ENCODE peak calls at places on chromosomes 5 and 9, in six cellular contexts. Z, Y, C, A, M and W are unnamed samples.

GRCh38 chr5:138874771-138875628 is at the start of gene LRRTM2:
- DNase-seq in Z (no peak), Y (no peak), C (peak), A (no peak), M (peak), W (peak)

GRCh38 chr9:107260437-107261081 is 22.5 kb upstream of the RAD23B start:
- DNase-seq in Z (no peak), Y (no peak), C (no peak), A (no peak), M (no peak), W (no peak)

GRCh38 chr9:20551236-20551635 is 71.1 kb downstream of the MLLT3 start:
- DNase-seq in Z (no peak), Y (no peak), C (no peak), A (no peak), M (no peak), W (peak)

GRCh38 chr9:78994476-78994875 is 577.3 kb upstream of the TLE4 start:
- DNase-seq in Z (no peak), Y (no peak), C (no peak), A (no peak), M (no peak), W (no peak)

GRCh38 chr5:53059281-53059680 is 50.3 kb downstream of the MOCS2 start:
- DNase-seq in Z (no peak), Y (no peak), C (no peak), A (no peak), M (no peak), W (no peak)

GRCh38 chr5:51468196-51468595 is 84.9 kb downstream of the ISL1 start:
- DNase-seq in Z (no peak), Y (no peak), C (peak), A (no peak), M (no peak), W (peak)

GRCh38 chr5:176658817-176659216 is 11.5 kb downstream of the TSPAN17 start:
- DNase-seq in Z (no peak), Y (no peak), C (peak), A (peak), M (no peak), W (no peak)

GRCh38 chr9:109816490-109816889 is 36.5 kb downstream of the PALM2AKAP2 start:
- DNase-seq in Z (no peak), Y (no peak), C (peak), A (no peak), M (no peak), W (peak)

GRCh38 chr9:72193478-72193881 is 44.2 kb downstream of the GDA start:
- DNase-seq in Z (no peak), Y (no peak), C (no peak), A (no peak), M (no peak), W (no peak)

GRCh38 chr9:100479820-100480219 is 6.9 kb downstream of the TMEFF1 start:
- DNase-seq in Z (no peak), Y (no peak), C (no peak), A (no peak), M (no peak), W (no peak)

GRCh38 chr9:32550046-32550608 is 2.0 kb upstream of the SMIM27 start:
- DNase-seq in Z (peak), Y (no peak), C (peak), A (peak), M (no peak), W (peak)

GRCh38 chr9:87564111-87564510 is 66.4 kb downstream of the DAPK1 start:
- DNase-seq in Z (no peak), Y (no peak), C (peak), A (no peak), M (no peak), W (no peak)

GRCh38 chr5:69493235-69493925 is 790 bp downstream of the OCLN start:
- DNase-seq in Z (peak), Y (no peak), C (peak), A (no peak), M (no peak), W (peak)

GRCh38 chr5:39578887-39579497 is 154.2 kb upstream of the DAB2 start:
- DNase-seq in Z (no peak), Y (no peak), C (peak), A (peak), M (no peak), W (peak)

GRCh38 chr9:77585335-77585786 is 62.8 kb downstream of the GNA14 start:
- DNase-seq in Z (no peak), Y (no peak), C (no peak), A (no peak), M (no peak), W (no peak)

GRCh38 chr9:10706788-10707187 is 94.0 kb upstream of the PTPRD start:
- DNase-seq in Z (no peak), Y (no peak), C (no peak), A (no peak), M (no peak), W (no peak)